ENCODE peak calls at places on chromosomes 16 and 17, in six cellular contexts. Q, I, E, W, S and B are unnamed samples.

GRCh38 chr16:2115591-2115973 is 20.1 kb downstream of the PKD1 start:
- DNase-seq in Q (no peak), I (no peak), E (no peak), W (no peak), S (no peak), B (no peak)

GRCh38 chr16:82874672-82875071 is 247.9 kb downstream of the CDH13 start:
- DNase-seq in Q (no peak), I (no peak), E (no peak), W (no peak), S (no peak), B (no peak)

GRCh38 chr17:55154101-55154500 is 110.7 kb upstream of the HLF start:
- DNase-seq in Q (no peak), I (no peak), E (no peak), W (no peak), S (no peak), B (no peak)

GRCh38 chr16:25040543-25040942 is 25.4 kb upstream of the ARHGAP17 start:
- DNase-seq in Q (no peak), I (no peak), E (no peak), W (no peak), S (no peak), B (no peak)

GRCh38 chr17:30788918-30789317 is 35.6 kb downstream of the CRLF3 start:
- DNase-seq in Q (no peak), I (no peak), E (no peak), W (no peak), S (no peak), B (no peak)

GRCh38 chr17:40303009-40303657 is 5.8 kb upstream of the RARA start:
- DNase-seq in Q (no peak), I (peak; percentile 71), E (peak; percentile 75), W (peak; percentile 40), S (no peak), B (peak; percentile 77)

GRCh38 chr17:1965556-1966273 is 59.4 kb downstream of the RTN4RL1 start:
- DNase-seq in Q (no peak), I (no peak), E (no peak), W (no peak), S (no peak), B (no peak)

GRCh38 chr17:28578246-28579195 is 1.8 kb upstream of the ALDOC start:
- DNase-seq in Q (no peak), I (no peak), E (no peak), W (no peak), S (no peak), B (no peak)

GRCh38 chr17:78342438-78343098 is 17.3 kb downstream of the SOCS3 start:
- DNase-seq in Q (no peak), I (no peak), E (no peak), W (peak; percentile 58), S (no peak), B (no peak)

GRCh38 chr17:81309140-81309858 is 14.2 kb upstream of the SLC38A10 start:
- DNase-seq in Q (no peak), I (no peak), E (no peak), W (no peak), S (peak; percentile 91), B (no peak)

GRCh38 chr16:55809386-55809785 is 23.5 kb downstream of the CES1 start:
- DNase-seq in Q (no peak), I (no peak), E (no peak), W (no peak), S (no peak), B (no peak)

GRCh38 chr17:80815151-80815561 is 176.5 kb upstream of the CHMP6 start:
- DNase-seq in Q (no peak), I (no peak), E (no peak), W (no peak), S (no peak), B (no peak)

GRCh38 chr17:75086496-75087181 is 1.1 kb upstream of the SLC16A5 start:
- DNase-seq in Q (no peak), I (no peak), E (no peak), W (no peak), S (no peak), B (no peak)

GRCh38 chr17:39663688-39664580 is 1.2 kb upstream of the TCAP start:
- DNase-seq in Q (no peak), I (no peak), E (peak; percentile 25), W (no peak), S (no peak), B (no peak)

GRCh38 chr16:67782567-67783352 is 23.6 kb downstream of the RANBP10 start:
- DNase-seq in Q (no peak), I (no peak), E (no peak), W (no peak), S (no peak), B (no peak)

GRCh38 chr17:82876602-82877391 is 37.0 kb upstream of the ZNF750 start:
- DNase-seq in Q (peak; percentile 33), I (peak; percentile 42), E (peak; percentile 8), W (no peak), S (peak; percentile 80), B (no peak)

GRCh38 chr17:43826206-43826605 is 6.7 kb downstream of the MPP3 start:
- DNase-seq in Q (no peak), I (no peak), E (no peak), W (no peak), S (no peak), B (no peak)

GRCh38 chr17:3964203-3965122 is at the start of gene ATP2A3:
- DNase-seq in Q (no peak), I (peak; percentile 64), E (peak; percentile 59), W (no peak), S (peak; percentile 58), B (no peak)

GRCh38 chr16:66479661-66480264 is 52.7 kb downstream of the BEAN1 start:
- DNase-seq in Q (no peak), I (no peak), E (no peak), W (no peak), S (no peak), B (no peak)

GRCh38 chr17:33140413-33141099 is 148.9 kb downstream of the SPACA3 start:
- DNase-seq in Q (no peak), I (peak; percentile 36), E (no peak), W (no peak), S (no peak), B (no peak)

GRCh38 chr16:57297856-57298255 is 13.4 kb upstream of the PLLP start:
- DNase-seq in Q (no peak), I (no peak), E (no peak), W (no peak), S (no peak), B (no peak)

GRCh38 chr17:72476575-72476986 is 355.8 kb downstream of the SOX9 start:
- DNase-seq in Q (no peak), I (no peak), E (no peak), W (no peak), S (no peak), B (no peak)

GRCh38 chr16:68985855-68986254 is 119.6 kb upstream of the HAS3 start:
- DNase-seq in Q (peak; percentile 84), I (no peak), E (no peak), W (no peak), S (no peak), B (no peak)

GRCh38 chr17:9959377-9959981 is 54.4 kb upstream of the RCVRN start:
- DNase-seq in Q (no peak), I (peak; percentile 0), E (peak; percentile 25), W (no peak), S (no peak), B (peak; percentile 3)

GRCh38 chr17:27832851-27833250 is 32.5 kb upstream of the NOS2 start:
- DNase-seq in Q (no peak), I (no peak), E (no peak), W (no peak), S (no peak), B (no peak)

GRCh38 chr17:50672831-50673551 is 34.7 kb downstream of the ANKRD40 start:
- DNase-seq in Q (peak; percentile 79), I (no peak), E (no peak), W (no peak), S (peak; percentile 63), B (no peak)

GRCh38 chr16:68197250-68197649 is 38.7 kb downstream of the ESRP2 start:
- DNase-seq in Q (no peak), I (no peak), E (no peak), W (no peak), S (no peak), B (no peak)